ENCODE peak calls at places on chromosome 11, in seven cellular contexts. J is fibroblast of pulmonary artery; U is endothelial cell of umbilical vein; D is CD8-positive, alpha-beta T cell; G is IMR-90; C is transverse colon; Q is ovary. L is an unnamed sample.

GRCh38 chr11:74672332-74672955 is 58.8 kb downstream of the CHRDL2 start:
- DNase-seq in J (no peak), U (no peak), D (no peak), G (no peak), C (no peak), Q (no peak), L (no peak)

GRCh38 chr11:42762348-42762747 is 549.4 kb upstream of the API5 start:
- DNase-seq in J (no peak), U (no peak), D (no peak), G (no peak), C (no peak), Q (no peak), L (no peak)

GRCh38 chr11:74966651-74967050 is 17.6 kb downstream of the SPCS2 start:
- DNase-seq in J (no peak), U (no peak), D (no peak), G (no peak), C (no peak), Q (no peak), L (peak)

GRCh38 chr11:66617148-66617814 is 851 bp downstream of the RBM14 start:
- DNase-seq in J (peak), U (no peak), D (no peak), G (no peak), C (no peak), Q (no peak), L (peak)

GRCh38 chr11:18457435-18457834 is 1.8 kb downstream of the LDHAL6A start:
- DNase-seq in J (peak), U (peak), D (no peak), G (no peak), C (no peak), Q (no peak), L (peak)

GRCh38 chr11:45289369-45289768 is 3.2 kb upstream of the SYT13 start:
- DNase-seq in J (peak), U (no peak), D (no peak), G (peak), C (no peak), Q (no peak), L (peak)

GRCh38 chr11:833114-833791 is 501 bp downstream of the CD151 start:
- DNase-seq in J (no peak), U (peak), D (peak), G (no peak), C (peak), Q (no peak), L (peak)

GRCh38 chr11:74634537-74634936 is 42.2 kb downstream of the POLD3 start:
- DNase-seq in J (peak), U (peak), D (no peak), G (peak), C (peak), Q (no peak), L (peak)

GRCh38 chr11:65422633-65423515 is at the start of gene NEAT1:
- DNase-seq in J (peak), U (peak), D (peak), G (peak), C (peak), Q (peak), L (peak)
- TF ChIP-seq CTCF in J (no peak), U (no peak), D (no peak), G (no peak), C (no peak), Q (peak), L (no peak)

GRCh38 chr11:16879690-16880089 is 134.5 kb downstream of the PLEKHA7 start:
- DNase-seq in J (no peak), U (no peak), D (no peak), G (no peak), C (no peak), Q (no peak), L (no peak)

GRCh38 chr11:16883179-16883578 is 131.0 kb downstream of the PLEKHA7 start:
- DNase-seq in J (no peak), U (peak), D (no peak), G (no peak), C (peak), Q (no peak), L (peak)

GRCh38 chr11:16880184-16880583 is 134.0 kb downstream of the PLEKHA7 start:
- DNase-seq in J (no peak), U (no peak), D (no peak), G (no peak), C (no peak), Q (no peak), L (no peak)

GRCh38 chr11:16881766-16882165 is 132.4 kb downstream of the PLEKHA7 start:
- DNase-seq in J (no peak), U (no peak), D (no peak), G (no peak), C (no peak), Q (no peak), L (no peak)

GRCh38 chr11:16881074-16881709 is 133.0 kb downstream of the PLEKHA7 start:
- DNase-seq in J (peak), U (no peak), D (no peak), G (peak), C (no peak), Q (peak), L (peak)
- TF ChIP-seq CTCF in J (peak), U (no peak), D (no peak), G (peak), C (no peak), Q (peak), L (no peak)

GRCh38 chr11:47216141-47216798 is 1.5 kb downstream of the DDB2 start:
- DNase-seq in J (peak), U (peak), D (peak), G (peak), C (peak), Q (peak), L (peak)
- TF ChIP-seq CTCF in J (no peak), U (no peak), D (no peak), G (no peak), C (no peak), Q (no peak), L (no peak)

DNA sequence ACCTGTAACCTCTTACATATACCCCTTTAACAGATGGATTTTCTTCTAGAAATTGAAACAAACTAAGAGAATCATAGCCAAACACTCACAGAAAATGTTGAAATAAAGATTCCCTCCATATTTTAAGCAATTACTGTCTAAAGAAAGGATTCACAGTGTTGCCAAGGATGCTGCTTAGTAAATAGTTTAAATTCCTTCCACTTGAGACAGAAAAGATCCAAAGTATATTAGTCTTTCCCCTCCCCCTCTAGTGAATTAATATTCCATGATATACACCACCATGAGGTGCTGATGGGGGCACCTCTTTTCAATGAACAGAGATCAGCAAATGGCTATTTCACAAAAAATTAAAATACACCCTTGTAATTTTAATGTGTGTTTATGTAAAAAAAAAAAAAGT is 186.8 kb downstream of the SOX6 start:
- DNase-seq in J (peak), U (no peak), D (no peak), G (peak), C (no peak), Q (no peak), L (no peak)
- TF ChIP-seq CTCF in J (no peak), U (no peak), D (no peak), G (peak), C (no peak), Q (no peak), L (no peak)

GRCh38 chr11:119800171-119800570 is 71.2 kb upstream of the NECTIN1 start:
- DNase-seq in J (no peak), U (no peak), D (no peak), G (no peak), C (no peak), Q (no peak), L (no peak)
- TF ChIP-seq CTCF in J (no peak), U (no peak), D (no peak), G (no peak), C (no peak), Q (no peak), L (no peak)

DNA sequence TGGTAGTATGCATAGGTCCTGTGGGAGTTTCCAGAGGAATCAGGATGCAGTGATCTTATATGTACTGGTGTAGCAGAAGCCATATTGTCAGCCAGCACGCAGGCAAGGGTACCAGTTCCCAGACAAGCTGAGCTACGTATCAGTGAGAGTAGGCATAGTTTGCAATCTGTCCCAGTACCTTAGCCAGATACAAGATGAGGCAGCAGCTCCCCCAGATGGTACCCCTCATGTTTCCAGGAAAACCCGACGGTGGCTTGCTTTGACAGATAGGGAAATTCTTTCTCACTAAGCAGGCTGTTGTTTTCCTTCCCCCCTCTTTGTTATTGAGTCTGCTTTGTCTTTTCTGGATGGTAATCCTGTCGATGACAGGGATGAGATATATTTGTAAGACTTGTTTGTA is 109.7 kb upstream of the RRM1 start:
- DNase-seq in J (peak), U (peak), D (peak), G (peak), C (no peak), Q (peak), L (no peak)
- TF ChIP-seq CTCF in J (peak), U (no peak), D (peak), G (peak), C (no peak), Q (peak), L (no peak)

GRCh38 chr11:69948256-69949141 is 129.3 kb upstream of the FGF3 start:
- DNase-seq in J (no peak), U (no peak), D (no peak), G (peak), C (peak), Q (no peak), L (peak)
- TF ChIP-seq CTCF in J (no peak), U (no peak), D (no peak), G (no peak), C (peak), Q (no peak), L (no peak)

DNA sequence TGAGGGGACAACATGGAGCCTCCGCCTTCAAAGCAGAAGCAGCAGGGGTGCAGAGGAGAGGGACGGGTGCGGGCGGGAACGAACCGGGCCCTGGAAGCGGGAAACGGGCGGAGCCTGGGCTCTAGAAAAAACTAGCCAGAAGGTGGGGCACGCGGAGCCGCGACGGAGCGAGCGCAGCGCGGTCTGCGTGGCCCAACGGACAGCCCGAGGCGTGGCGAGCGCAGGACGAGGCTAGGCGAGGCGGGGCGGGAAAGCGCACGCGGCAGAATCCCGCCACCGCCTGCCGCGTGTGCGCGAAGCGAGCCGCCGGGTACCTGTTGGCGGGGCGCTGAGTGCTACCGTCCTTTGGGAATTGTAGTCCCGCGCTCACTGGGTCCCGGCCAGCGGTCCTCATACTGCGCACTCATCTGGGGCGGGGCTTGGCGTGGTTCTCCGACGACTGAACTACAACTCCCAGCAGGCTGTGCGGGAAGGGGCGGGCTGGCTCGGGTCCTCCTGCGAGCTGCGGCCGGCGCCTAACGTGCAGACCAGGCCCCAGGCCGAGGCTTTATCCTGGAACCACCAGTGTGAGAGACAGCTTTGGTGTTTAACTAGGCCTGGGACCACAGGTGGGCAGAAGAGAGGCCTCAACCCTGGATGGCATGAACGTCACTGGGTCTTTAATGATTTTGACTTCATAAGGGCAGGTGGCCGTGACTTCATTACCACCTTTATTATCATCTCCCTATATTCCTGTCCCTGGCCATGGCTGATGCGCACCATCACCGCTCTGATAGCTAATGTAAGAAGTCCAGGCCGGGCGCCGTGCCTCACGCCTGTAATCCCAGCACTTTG is at the start of gene ATL3:
- DNase-seq in J (peak), U (peak), D (peak), G (peak), C (peak), Q (peak), L (peak)
- TF ChIP-seq CTCF in J (no peak), U (no peak), D (no peak), G (peak), C (no peak), Q (peak), L (no peak)